ENCODE peak calls at places on chromosomes 1 and 21, in seven cellular contexts. P, B, J, W, U, X and N are unnamed samples.

GRCh38 chr1:213977486-213977842 is 10.3 kb upstream of the PROX1 start:
- DNase-seq in P (no peak), B (no peak), J (no peak), W (no peak), U (no peak), X (no peak), N (no peak)

GRCh38 chr1:209871006-209871405 is 43.2 kb downstream of the UTP25 start:
- DNase-seq in P (no peak), B (no peak), J (no peak), W (no peak), U (no peak), X (no peak), N (no peak)

GRCh38 chr1:213127074-213127473 is 76.0 kb downstream of the RPS6KC1 start:
- DNase-seq in P (no peak), B (no peak), J (no peak), W (no peak), U (no peak), X (no peak), N (no peak)

GRCh38 chr1:159879136-159879535 is 16.7 kb upstream of the VSIG8 start:
- DNase-seq in P (no peak), B (no peak), J (no peak), W (no peak), U (no peak), X (no peak), N (no peak)

GRCh38 chr1:25023826-25024225 is 93.8 kb upstream of the RUNX3 start:
- DNase-seq in P (no peak), B (no peak), J (no peak), W (no peak), U (no peak), X (no peak), N (no peak)

GRCh38 chr21:29300547-29301138 is 1.9 kb downstream of the BACH1 start:
- DNase-seq in P (peak), B (no peak), J (no peak), W (no peak), U (no peak), X (no peak), N (no peak)

GRCh38 chr1:54125671-54126070 is 27.1 kb downstream of the CDCP2 start:
- DNase-seq in P (peak), B (no peak), J (no peak), W (no peak), U (no peak), X (no peak), N (peak)

GRCh38 chr1:231951399-231951798 is 324.8 kb downstream of the DISC1 start:
- DNase-seq in P (no peak), B (no peak), J (no peak), W (no peak), U (no peak), X (no peak), N (no peak)